ENCODE peak calls at places on chromosome 12, in five cellular contexts. X, A, Y, G and W are unnamed samples.

GRCh38 chr12:54608156-54608555 is 19.7 kb upstream of the PPP1R1A start:
- ATAC-seq in X (no peak), A (no peak), Y (no peak), G (no peak), W (no peak)

GRCh38 chr12:48852734-48853168 is 788 bp upstream of the DDX23 start:
- ATAC-seq in X (peak), A (peak), Y (no peak), G (no peak), W (no peak)

GRCh38 chr12:62647586-62647985 is 181.0 kb downstream of the MON2 start:
- ATAC-seq in X (no peak), A (peak), Y (no peak), G (no peak), W (no peak)

GRCh38 chr12:74780458-74781241 is 243.0 kb downstream of the ATXN7L3B start:
- ATAC-seq in X (no peak), A (no peak), Y (no peak), G (no peak), W (no peak)

GRCh38 chr12:131048611-131048990 is 94.9 kb downstream of the ADGRD1 start:
- ATAC-seq in X (no peak), A (no peak), Y (no peak), G (no peak), W (no peak)

GRCh38 chr12:30630378-30631285 is 65.0 kb downstream of the IPO8 start:
- ATAC-seq in X (peak), A (no peak), Y (no peak), G (no peak), W (no peak)

GRCh38 chr12:39807043-39807442 is 187.4 kb upstream of the ABCD2 start:
- ATAC-seq in X (no peak), A (no peak), Y (no peak), G (no peak), W (no peak)

GRCh38 chr12:65695077-65695865 is 129.0 kb upstream of the HMGA2 start:
- ATAC-seq in X (peak), A (peak), Y (no peak), G (no peak), W (peak)

GRCh38 chr12:22529281-22530060 is 14.9 kb downstream of the C2CD5 start:
- ATAC-seq in X (peak), A (peak), Y (peak), G (peak), W (peak)

GRCh38 chr12:21690704-21691368 is 33.2 kb upstream of the LDHB start:
- ATAC-seq in X (no peak), A (no peak), Y (peak), G (no peak), W (no peak)

GRCh38 chr12:62211510-62211909 is 48.7 kb upstream of the USP15 start:
- ATAC-seq in X (no peak), A (no peak), Y (no peak), G (no peak), W (peak)